ENCODE peak calls at places on chromosomes 5 and 9, in nine cellular contexts. C, W, M, F, Z, B, X, O and L are unnamed samples.

GRCh38 chr5:11072556-11072955 is 311.5 kb upstream of the DAP start:
- DNase-seq in C (no peak), W (no peak), M (no peak), F (no peak), Z (no peak), B (no peak), X (no peak), O (no peak), L (no peak)

GRCh38 chr9:12684923-12685468 is 8.2 kb upstream of the TYRP1 start:
- DNase-seq in C (no peak), W (no peak), M (no peak), F (no peak), Z (no peak), B (no peak), X (no peak), O (no peak), L (no peak)

GRCh38 chr5:79456890-79457583 is 56.9 kb downstream of the HOMER1 start:
- DNase-seq in C (peak; percentile 71), W (no peak), M (no peak), F (no peak), Z (no peak), B (no peak), X (no peak), O (no peak), L (no peak)

GRCh38 chr9:130994546-130995398 is 14.2 kb upstream of the LAMC3 start:
- DNase-seq in C (no peak), W (no peak), M (no peak), F (no peak), Z (no peak), B (no peak), X (no peak), O (no peak), L (no peak)

GRCh38 chr9:16310288-16311145 is 560.0 kb downstream of the BNC2 start:
- DNase-seq in C (no peak), W (no peak), M (no peak), F (no peak), Z (no peak), B (no peak), X (peak; percentile 7), O (no peak), L (peak; percentile 62)

GRCh38 chr5:150999704-151000452 is 20.5 kb upstream of the GPX3 start:
- DNase-seq in C (no peak), W (no peak), M (peak; percentile 49), F (no peak), Z (no peak), B (no peak), X (no peak), O (peak; percentile 91), L (peak; percentile 75)

GRCh38 chr9:114958021-114958846 is 27.8 kb upstream of the TNFSF8 start:
- DNase-seq in C (no peak), W (peak; percentile 74), M (peak; percentile 18), F (no peak), Z (peak; percentile 1), B (peak; percentile 48), X (no peak), O (peak; percentile 62), L (peak; percentile 65)

GRCh38 chr9:110947645-110948044 is 90.6 kb downstream of the LPAR1 start:
- DNase-seq in C (no peak), W (no peak), M (no peak), F (no peak), Z (no peak), B (no peak), X (no peak), O (no peak), L (no peak)

GRCh38 chr5:115551415-115551814 is 6.8 kb upstream of the FEM1C start:
- DNase-seq in C (no peak), W (no peak), M (no peak), F (no peak), Z (no peak), B (no peak), X (no peak), O (no peak), L (no peak)

GRCh38 chr5:31952034-31952433 is 222.1 kb downstream of the GOLPH3 start:
- DNase-seq in C (no peak), W (no peak), M (no peak), F (no peak), Z (no peak), B (no peak), X (no peak), O (no peak), L (no peak)

GRCh38 chr9:14346301-14346721 is 32.4 kb upstream of the NFIB start:
- DNase-seq in C (no peak), W (no peak), M (peak; percentile 38), F (no peak), Z (no peak), B (no peak), X (peak; percentile 47), O (peak; percentile 41), L (peak; percentile 83)
- H3K4me3 ChIP-seq in C (no peak overlapping the region), W (peak overlapping the region; percentile 51), M (peak overlapping the region; percentile 42), F (peak overlapping the region; percentile 37), Z (no peak overlapping the region), B (no peak overlapping the region), X (peak overlapping the region; percentile 46), O (peak overlapping the region; percentile 69), L (peak overlapping the region; percentile 49)

DNA sequence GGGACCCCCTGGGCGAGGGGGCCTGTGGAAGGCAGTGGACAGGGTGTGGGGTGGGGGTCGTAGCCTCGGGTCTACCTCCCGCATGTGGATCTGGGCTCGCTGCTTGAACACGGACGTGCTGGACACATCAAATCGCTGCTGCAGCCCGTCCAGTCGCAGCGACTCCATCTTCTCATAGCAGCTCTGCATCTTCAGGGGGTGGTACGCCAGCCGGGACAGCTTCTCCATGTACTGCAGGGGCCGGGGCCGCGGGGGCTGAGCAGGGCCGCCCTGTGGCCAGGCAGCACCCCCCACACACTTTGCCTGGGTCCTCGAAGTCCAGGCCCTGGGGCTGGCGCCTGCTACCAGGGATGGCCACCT is 57.6 kb downstream of the LRSAM1 start:
- DNase-seq in C (no peak), W (no peak), M (no peak), F (no peak), Z (no peak), B (no peak), X (no peak), O (no peak), L (no peak)
- H3K4me1 ChIP-seq in C (no peaks in the 10 kb centered on the region), W (no peaks in the 10 kb centered on the region), M (peaks cover 6% of the 10 kb centered on the region), F (peaks cover 11% of the 10 kb centered on the region), Z (no peaks in the 10 kb centered on the region), B (peaks cover 2% of the 10 kb centered on the region), X (peaks cover 3% of the 10 kb centered on the region), O (no peaks in the 10 kb centered on the region), L (peaks cover 19% of the 10 kb centered on the region)

DNA sequence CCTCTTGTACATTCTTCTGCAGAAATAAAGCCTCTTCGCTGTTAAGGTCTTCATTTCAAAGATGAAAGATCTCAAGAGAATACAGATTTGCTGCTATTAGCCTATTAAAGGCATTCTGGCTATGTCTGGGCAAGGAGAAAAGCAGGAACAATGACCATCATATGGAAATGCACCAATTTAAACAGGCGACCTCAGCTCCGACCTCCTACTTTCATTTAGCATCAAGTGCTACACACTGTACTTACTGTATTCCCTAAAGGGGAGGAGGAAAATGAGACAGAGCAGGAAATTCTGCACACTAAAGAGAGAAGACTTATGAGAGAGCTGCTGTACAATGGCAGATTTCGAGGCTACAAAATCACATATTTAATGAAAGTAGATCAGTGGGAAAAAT is 64.9 kb downstream of the HABP4 start:
- DNase-seq in C (no peak), W (no peak), M (no peak), F (no peak), Z (no peak), B (no peak), X (no peak), O (no peak), L (no peak)
- H3K27ac ChIP-seq in C (no peak overlapping the region), W (peak overlapping the region; percentile 59), M (peak overlapping the region; percentile 21), F (peak overlapping the region; percentile 25), Z (no peak overlapping the region), B (no peak overlapping the region), X (no peak overlapping the region), O (peak overlapping the region; percentile 74), L (peak overlapping the region; percentile 56)

GRCh38 chr5:140965905-140966292 is 377 bp upstream of the PCDHAC2 start:
- DNase-seq in C (no peak), W (no peak), M (no peak), F (no peak), Z (no peak), B (no peak), X (no peak), O (no peak), L (no peak)
- H3K4me3 ChIP-seq in C (no peak overlapping the region), W (peak overlapping the region; percentile 62), M (peak overlapping the region; percentile 46), F (peak overlapping the region; percentile 61), Z (no peak overlapping the region), B (peak overlapping the region; percentile 62), X (peak overlapping the region; percentile 75), O (peak overlapping the region; percentile 68), L (peak overlapping the region; percentile 33)

GRCh38 chr9:37336150-37336549 is 86.3 kb upstream of the GRHPR start:
- DNase-seq in C (no peak), W (no peak), M (no peak), F (no peak), Z (no peak), B (no peak), X (peak; percentile 8), O (no peak), L (no peak)
- H3K4me1 ChIP-seq in C (peaks cover 26% of the 10 kb centered on the region), W (no peaks in the 10 kb centered on the region), M (peaks cover 8% of the 10 kb centered on the region), F (peaks cover 14% of the 10 kb centered on the region), Z (no peaks in the 10 kb centered on the region), B (no peaks in the 10 kb centered on the region), X (peaks cover 30% of the 10 kb centered on the region), O (no peaks in the 10 kb centered on the region), L (no peaks in the 10 kb centered on the region)